ENCODE peak calls at places on chromosomes 11 and 22, in ten cellular contexts. R is epithelial cell of esophagus; G is IMR-90; I is RWPE1; J is brain microvascular endothelial cell; S is heart left ventricle; M is colonic mucosa; O is CD8-positive, alpha-beta T cell; E is H9; C is natural killer cell. H is an unnamed sample.

GRCh38 chr11:45885274-45885920 is at the start of gene MAPK8IP1:
- DNase-seq in J (no peak), G (no peak), E (peak; percentile 75), O (peak; percentile 62), I (peak; percentile 73), M (peak; percentile 59), C (peak; percentile 66), R (peak; percentile 55), S (peak; percentile 55), H (no peak)

GRCh38 chr11:82701847-82702520 is 31.7 kb downstream of the FAM181B start:
- DNase-seq in I (peak; percentile 20), R (peak; percentile 55), C (no peak), S (no peak), E (peak; percentile 65), O (no peak), J (peak; percentile 41), M (peak; percentile 22), G (peak; percentile 16), H (no peak)

GRCh38 chr11:119414734-119415133 is 8.2 kb downstream of the THY1 start:
- DNase-seq in S (no peak), G (no peak), I (no peak), M (no peak), O (no peak), J (no peak), R (no peak), E (no peak), C (no peak), H (no peak)

GRCh38 chr22:43201486-43202219 is 14.7 kb upstream of the TTLL12 start:
- DNase-seq in I (no peak), G (no peak), R (no peak), C (no peak), O (no peak), M (no peak), S (no peak), J (no peak), E (no peak), H (no peak)

GRCh38 chr11:65496304-65497140 is 2.3 kb upstream of the MALAT1 start:
- DNase-seq in J (peak; percentile 22), O (no peak), G (peak; percentile 48), C (no peak), S (peak; percentile 32), E (no peak), M (no peak), R (peak; percentile 21), I (no peak), H (no peak)

GRCh38 chr11:13940611-13941256 is 21.8 kb upstream of the SPON1 start:
- DNase-seq in E (no peak), J (no peak), G (no peak), S (no peak), M (no peak), O (peak; percentile 31), R (no peak), C (no peak), I (no peak), H (no peak)

GRCh38 chr11:65645710-65646109 is 7.8 kb downstream of the SIPA1 start:
- DNase-seq in R (no peak), G (peak; percentile 55), I (no peak), S (no peak), J (no peak), C (no peak), O (no peak), E (no peak), M (no peak), H (no peak)

GRCh38 chr11:95545116-95545875 is 244.3 kb downstream of the FAM76B start:
- DNase-seq in M (no peak), G (no peak), I (no peak), E (no peak), R (no peak), S (no peak), J (no peak), C (no peak), O (no peak), H (no peak)

GRCh38 chr22:23781533-23781932 is 5.2 kb upstream of the SMARCB1 start:
- DNase-seq in C (no peak), E (no peak), O (no peak), M (no peak), R (peak; percentile 87), J (peak; percentile 32), G (peak; percentile 65), S (no peak), I (peak; percentile 80), H (peak; percentile 41)

GRCh38 chr11:79437274-79437980 is 3.4 kb downstream of the TENM4 start:
- DNase-seq in G (peak; percentile 57), C (no peak), S (peak; percentile 71), J (no peak), R (peak; percentile 59), O (no peak), I (peak; percentile 79), E (peak; percentile 82), M (peak; percentile 57), H (no peak)

GRCh38 chr11:64060861-64061444 is 25.2 kb downstream of the FLRT1 start:
- DNase-seq in E (peak; percentile 73), C (peak; percentile 55), R (peak; percentile 9), J (peak; percentile 9), I (no peak), S (peak; percentile 74), O (peak; percentile 61), G (no peak), M (peak; percentile 38), H (no peak)

GRCh38 chr11:726278-726915 is 20.4 kb downstream of the EPS8L2 start:
- DNase-seq in I (peak; percentile 80), O (peak; percentile 57), G (peak; percentile 26), E (peak; percentile 66), C (no peak), S (no peak), M (peak; percentile 82), R (peak; percentile 91), J (no peak), H (no peak)

GRCh38 chr11:14969922-14970323 is 2.2 kb downstream of the CALCA start:
- DNase-seq in O (peak; percentile 43), R (peak; percentile 38), M (peak; percentile 47), C (no peak), I (no peak), E (peak; percentile 92), S (peak; percentile 36), J (peak; percentile 25), G (peak; percentile 7), H (no peak)

GRCh38 chr22:17918840-17919239 is 105.5 kb downstream of the MICAL3 start:
- DNase-seq in R (no peak), E (no peak), M (no peak), J (no peak), I (no peak), C (no peak), S (no peak), G (peak; percentile 64), O (no peak), H (no peak)

GRCh38 chr11:132357811-132358572 is 987.6 kb downstream of the NTM start:
- DNase-seq in O (no peak), I (no peak), J (no peak), S (no peak), R (no peak), G (no peak), E (no peak), M (no peak), C (no peak), H (no peak)

DNA sequence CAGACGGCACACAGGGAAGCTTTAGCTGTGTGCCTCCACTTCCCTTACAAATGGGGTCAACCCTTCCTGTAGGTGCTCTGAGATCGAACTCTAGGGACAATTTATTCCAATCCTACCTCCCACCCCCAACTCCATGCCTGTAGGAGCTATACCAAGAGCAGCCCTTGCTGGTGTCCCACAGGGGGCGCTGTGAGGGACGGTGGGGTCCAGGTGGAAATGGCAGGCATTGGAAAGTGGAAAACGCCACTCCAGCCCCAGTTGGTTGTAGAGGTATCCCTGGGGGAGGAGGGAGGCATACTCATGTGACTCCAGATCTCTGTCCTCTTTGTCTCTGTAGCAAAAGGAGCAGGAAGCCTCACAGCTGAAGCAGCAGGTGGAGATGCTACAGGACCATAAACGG is 161.3 kb downstream of the MYO18B start:
- DNase-seq in S (no peak), M (no peak), O (no peak), R (no peak), J (no peak), C (no peak), E (peak; percentile 87), G (no peak), I (no peak), H (no peak)
- TF ChIP-seq CTCF in S (no peak), M (no peak), O (no peak), R (no peak), J (no peak), C (no peak), E (peak; percentile 87), G (no peak), I (no peak), H (no peak)

DNA sequence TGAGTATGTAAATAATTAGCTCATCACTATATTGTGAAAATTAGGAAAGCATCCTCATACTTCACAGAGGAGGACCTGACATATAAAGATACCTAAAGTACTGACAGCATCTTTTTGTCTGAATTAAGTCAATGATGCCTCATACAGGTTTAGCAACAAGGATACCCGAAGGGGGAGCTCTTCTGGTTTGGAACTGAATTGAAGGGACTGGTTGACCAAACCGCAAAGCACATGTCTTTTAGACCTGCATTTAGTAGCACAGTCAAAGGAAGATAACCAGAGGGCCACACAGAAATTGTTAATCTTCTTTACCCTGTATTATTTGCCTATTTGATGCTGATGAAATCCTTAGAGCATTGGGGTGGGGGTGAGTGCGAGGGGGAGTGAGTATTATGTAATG is 12.9 kb upstream of the WT1 start:
- DNase-seq in I (no peak), E (no peak), J (no peak), R (peak; percentile 29), O (no peak), M (no peak), G (no peak), S (no peak), C (no peak), H (no peak)
- TF ChIP-seq CTCF in I (no peak), E (peak; percentile 70), J (peak; percentile 46), R (peak; percentile 13), O (no peak), M (no peak), G (no peak), S (no peak), C (no peak), H (no peak)

DNA sequence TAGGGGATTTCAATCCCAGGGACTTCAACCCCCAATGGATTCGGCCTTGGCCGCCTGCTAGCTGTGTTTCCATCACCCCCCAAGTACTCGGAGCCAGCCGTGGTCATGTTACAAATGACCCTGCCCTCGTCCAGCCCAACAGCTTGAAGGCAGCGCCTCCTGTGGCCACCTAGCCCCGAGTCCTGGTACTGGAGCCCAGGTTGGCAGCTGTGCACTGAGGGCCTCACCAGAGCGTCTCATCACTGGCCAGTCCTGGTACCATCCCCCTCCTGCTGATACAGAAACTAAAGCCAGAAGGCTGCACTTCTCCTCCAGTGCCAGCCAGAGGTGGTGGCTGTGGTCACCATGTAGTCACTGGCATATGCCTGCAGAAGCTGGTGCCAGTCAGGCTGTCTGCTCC is 44.9 kb upstream of the FADD start:
- DNase-seq in S (no peak), G (peak; percentile 19), M (no peak), I (no peak), O (no peak), R (no peak), C (no peak), E (peak; percentile 85), J (peak; percentile 6), H (no peak)
- TF ChIP-seq CTCF in S (no peak), G (peak; percentile 45), M (no peak), I (no peak), O (no peak), R (peak; percentile 18), C (no peak), E (peak; percentile 74), J (peak; percentile 70), H (peak; percentile 12)

DNA sequence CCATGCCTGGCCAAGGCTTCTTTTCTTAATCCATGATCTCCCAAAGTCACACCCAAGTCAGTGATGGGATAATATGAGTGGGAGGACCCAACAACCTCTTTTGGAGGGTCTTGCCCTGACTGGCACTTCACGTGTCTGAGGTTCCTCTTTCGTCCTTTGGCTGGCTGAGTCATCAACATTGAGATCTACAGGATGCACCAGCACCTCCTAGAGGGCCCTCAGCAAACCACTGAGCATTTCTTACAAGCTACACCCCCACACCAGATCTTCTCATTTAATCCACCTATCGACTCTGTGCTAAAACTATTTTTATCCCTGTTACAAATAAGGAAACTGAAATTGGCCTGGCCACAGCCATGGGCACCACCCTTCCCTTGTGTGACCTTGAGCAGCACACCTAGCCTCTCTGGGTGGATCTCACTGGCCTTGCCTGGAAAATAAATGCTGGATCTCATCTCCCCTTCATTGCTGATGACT is 63.4 kb downstream of the FLI1 start:
- DNase-seq in O (peak; percentile 66), S (peak; percentile 52), C (peak; percentile 64), E (peak; percentile 58), G (peak; percentile 48), R (peak; percentile 69), M (peak; percentile 43), J (peak; percentile 77), I (no peak), H (no peak)
- TF ChIP-seq CTCF in O (peak; percentile 76), S (peak; percentile 20), C (peak; percentile 73), E (peak; percentile 66), G (peak; percentile 41), R (peak; percentile 26), M (no peak), J (peak; percentile 71), I (no peak), H (no peak)

H was measured in AG09319.